ENCODE peak calls at places on chromosome 11, in five cellular contexts. J is Peyer's patch, F is body of pancreas, T is tibial nerve, R is HCT116. H is an unnamed sample.
A peak's percentile ranks its signal among the peaks of the same experiment; 100 is the strongest.

GRCh38 chr11:12826441-12826840 is 152.2 kb downstream of the TEAD1 start:
- DNase-seq in J (no peak), T (no peak), R (no peak), F (no peak), H (no peak)

GRCh38 chr11:10122337-10123197 is 171.5 kb downstream of the SBF2 start:
- DNase-seq in J (no peak), F (no peak), T (no peak), R (peak; percentile 77), H (peak; percentile 50)

GRCh38 chr11:73570415-73571114 is 27.3 kb downstream of the FAM168A start:
- DNase-seq in F (no peak), J (no peak), R (peak; percentile 8), T (no peak), H (no peak)

GRCh38 chr11:11035331-11035730 is 177.5 kb upstream of the ZBED5 start:
- DNase-seq in R (no peak), T (no peak), J (no peak), F (no peak), H (no peak)

GRCh38 chr11:14413307-14414072 is 54.5 kb upstream of the RRAS2 start:
- DNase-seq in F (no peak), J (no peak), R (no peak), T (no peak), H (no peak)

GRCh38 chr11:117570701-117571100 is 226.3 kb downstream of the DSCAML1 start:
- DNase-seq in F (peak; percentile 20), J (no peak), T (no peak), R (no peak), H (no peak)

GRCh38 chr11:72781063-72781312 is 12.9 kb downstream of the STARD10 start:
- DNase-seq in R (no peak), F (peak; percentile 82), J (no peak), T (no peak), H (no peak)

GRCh38 chr11:75200051-75200450 is 40.5 kb upstream of the TPBGL start:
- DNase-seq in R (no peak), J (no peak), T (no peak), F (no peak), H (no peak)

GRCh38 chr11:15988693-15989231 is 367.6 kb downstream of the SOX6 start:
- DNase-seq in R (peak; percentile 19), F (no peak), T (no peak), J (no peak), H (no peak)

GRCh38 chr11:45106006-45106405 is 40.4 kb upstream of the PRDM11 start:
- DNase-seq in J (no peak), F (no peak), T (no peak), R (no peak), H (no peak)

GRCh38 chr11:86214710-86215109 is 29.8 kb upstream of the EED start:
- DNase-seq in F (no peak), T (no peak), J (no peak), R (no peak), H (no peak)

GRCh38 chr11:43708776-43709175 is 28.2 kb downstream of the HSD17B12 start:
- DNase-seq in F (no peak), R (no peak), J (no peak), T (no peak), H (no peak)

GRCh38 chr11:134476435-134477021 is 64.5 kb upstream of the B3GAT1 start:
- DNase-seq in J (no peak), T (no peak), F (no peak), R (no peak), H (no peak)

GRCh38 chr11:69398529-69399492 is 82.7 kb upstream of the LINC01488 start:
- DNase-seq in J (no peak), T (no peak), F (peak; percentile 67), R (no peak), H (no peak)

GRCh38 chr11:122731500-122731913 is 76.0 kb downstream of the UBASH3B start:
- DNase-seq in R (no peak), F (no peak), J (no peak), T (no peak), H (no peak)

GRCh38 chr11:86582898-86583297 is 89.5 kb downstream of the ME3 start:
- DNase-seq in T (no peak), J (no peak), F (no peak), R (no peak), H (no peak)

GRCh38 chr11:95134491-95134890 is 44.8 kb downstream of the ENDOD1 start:
- DNase-seq in F (no peak), T (no peak), R (no peak), J (no peak), H (no peak)

GRCh38 chr11:10293423-10294288 is at the start of gene SBF2:
- DNase-seq in J (peak; percentile 72), F (peak; percentile 84), R (no peak), T (peak; percentile 68), H (peak; percentile 93)

GRCh38 chr11:65540290-65541092 is 15.6 kb downstream of the SCYL1 start:
- DNase-seq in J (peak; percentile 91), F (peak; percentile 95), R (peak; percentile 64), T (peak; percentile 87), H (peak; percentile 98)
- TF ChIP-seq POLR2A in J (no peak), F (peak; percentile 42), R (no peak), T (no peak), H (no peak)

DNA sequence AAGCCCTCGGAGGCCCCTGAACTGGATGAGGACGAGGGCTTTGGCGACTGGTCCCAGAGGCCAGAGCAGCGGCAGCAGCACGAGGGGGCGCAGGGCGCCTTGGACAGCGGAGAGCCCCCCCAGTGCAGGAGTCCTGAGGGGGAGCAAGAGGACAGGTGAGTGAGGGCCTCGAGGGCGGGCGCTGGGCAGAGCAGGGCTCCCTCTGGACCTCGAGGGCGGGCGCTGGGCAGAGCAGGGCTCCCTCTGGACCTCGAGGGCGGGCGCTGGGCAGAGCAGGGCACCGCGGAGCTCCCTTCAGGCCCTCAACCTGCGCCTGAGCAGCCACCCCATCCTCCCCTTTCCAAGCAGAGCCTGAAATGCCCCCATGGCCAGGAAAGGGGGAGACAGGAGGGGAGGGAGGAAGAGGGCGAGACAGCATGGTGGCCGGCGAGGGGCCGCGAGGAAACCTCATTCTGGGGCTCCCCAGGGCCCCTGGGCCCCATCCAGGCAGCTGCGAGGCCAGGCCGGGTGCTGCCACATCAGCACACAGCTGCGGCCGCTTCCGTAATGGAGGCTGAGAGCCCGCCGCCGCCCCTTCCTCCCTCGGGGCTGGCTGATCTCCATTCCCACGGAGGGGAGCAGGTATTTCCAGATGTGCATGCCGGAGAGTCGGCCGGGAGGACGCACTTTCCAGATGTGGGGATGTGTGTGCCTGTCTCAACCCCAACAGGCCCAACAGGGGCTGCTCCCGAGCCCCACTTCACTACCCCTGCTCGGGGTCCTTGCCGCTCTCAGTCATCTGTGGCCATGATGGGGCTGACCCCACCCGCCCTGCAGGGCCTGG is 10.0 kb downstream of the PRR33 start:
- DNase-seq in T (no peak), J (peak; percentile 64), R (no peak), F (peak; percentile 9), H (no peak)
- TF ChIP-seq POLR2A in T (no peak), J (no peak), R (no peak), F (no peak), H (no peak)

GRCh38 chr11:62889484-62890437 is 9.1 kb downstream of the SLC3A2 start:
- DNase-seq in F (no peak), T (no peak), R (no peak), J (no peak), H (no peak)
- TF ChIP-seq POLR2A in F (no peak), T (no peak), R (no peak), J (peak; percentile 33), H (no peak)

DNA sequence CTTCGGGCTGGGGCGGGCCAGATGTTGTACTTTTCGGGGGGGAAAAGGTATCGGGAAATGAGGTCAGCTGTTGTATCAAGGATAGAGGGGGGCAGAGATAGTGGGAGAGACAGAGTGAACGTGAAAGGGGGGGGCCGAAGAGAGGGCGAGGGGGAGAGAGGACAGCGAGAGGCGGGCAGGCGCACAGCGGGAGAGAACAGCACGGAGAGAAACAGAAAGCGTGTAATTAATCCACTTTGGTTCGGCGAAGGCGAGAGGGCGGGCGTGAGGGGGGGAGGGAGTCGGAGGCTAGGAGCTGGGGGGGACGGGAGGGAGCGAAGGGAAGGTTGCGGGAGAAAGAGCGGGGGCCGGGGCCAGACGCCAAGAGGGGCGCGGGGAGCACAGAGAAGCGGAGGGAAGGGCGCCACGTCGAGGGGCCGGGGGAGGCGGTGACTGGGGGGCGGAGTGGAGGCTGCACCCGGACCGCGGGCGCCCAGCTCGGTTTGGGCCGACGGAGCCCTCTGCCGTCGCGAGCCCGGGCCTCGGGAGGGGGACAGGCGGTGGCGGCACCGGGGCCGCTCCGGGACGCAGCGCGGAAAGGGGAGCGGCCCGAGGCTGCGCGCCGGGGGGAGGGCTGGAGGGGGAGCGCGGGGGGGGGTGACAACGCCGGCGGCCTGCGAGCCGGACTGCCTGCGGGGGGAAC is 612 bp downstream of the IGF2 start:
- DNase-seq in R (no peak), F (no peak), T (no peak), J (no peak), H (no peak)
- TF ChIP-seq POLR2A in R (no peak), F (no peak), T (no peak), J (no peak), H (no peak)

GRCh38 chr11:64275031-64275800 is 9.2 kb downstream of the BAD start:
- DNase-seq in T (no peak), R (no peak), J (no peak), F (no peak), H (no peak)

GRCh38 chr11:64278576-64279190 is 5.8 kb downstream of the BAD start:
- DNase-seq in F (no peak), J (no peak), R (no peak), T (no peak), H (no peak)

GRCh38 chr11:64275841-64276240 is 8.6 kb downstream of the BAD start:
- DNase-seq in F (no peak), T (no peak), J (no peak), R (no peak), H (no peak)

GRCh38 chr11:64271339-64272132 is 12.9 kb downstream of the BAD start:
- DNase-seq in T (peak; percentile 86), J (peak; percentile 90), R (no peak), F (peak; percentile 95), H (no peak)

GRCh38 chr11:64276653-64277431 is 7.6 kb downstream of the BAD start:
- DNase-seq in F (no peak), J (no peak), R (no peak), T (no peak), H (peak; percentile 91)
- TF ChIP-seq POLR2A in F (no peak), J (no peak), R (no peak), T (no peak), H (peak; percentile 28)

DNA sequence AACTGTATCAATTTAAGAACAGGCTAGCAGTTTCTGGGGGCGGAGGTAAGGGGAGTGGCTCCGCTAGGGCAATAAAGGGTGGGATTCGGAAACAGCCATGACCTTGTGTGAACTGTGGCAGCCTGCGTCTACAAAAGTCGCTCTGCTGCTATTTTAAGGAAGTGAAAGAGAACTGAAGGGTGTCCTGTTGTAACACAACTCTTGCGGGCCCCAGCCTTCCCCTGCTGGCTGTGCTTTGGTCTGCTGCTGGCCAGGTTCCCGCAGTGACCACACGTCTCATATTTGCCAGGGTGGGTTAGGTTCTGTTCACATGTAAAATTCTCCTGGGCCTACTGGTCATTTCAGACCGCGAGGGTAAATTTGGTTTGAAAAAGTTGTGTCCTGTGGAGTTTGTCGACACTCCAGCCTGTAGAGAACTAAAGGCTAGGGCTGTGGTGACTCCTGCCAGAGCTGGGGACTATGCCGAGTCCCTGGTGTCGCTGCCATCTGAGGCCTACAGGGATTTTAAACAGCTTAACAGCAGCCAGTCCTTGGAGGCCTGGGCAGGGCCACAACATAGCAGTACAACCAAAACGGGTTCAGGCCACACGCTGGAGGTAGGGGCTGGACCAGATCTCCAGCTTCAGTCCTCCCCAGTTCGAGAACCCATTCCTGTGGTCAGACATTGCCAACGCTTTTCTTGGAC is 1.1 kb upstream of the PPFIBP2 start:
- DNase-seq in J (peak; percentile 83), F (peak; percentile 74), R (no peak), T (peak; percentile 61), H (no peak)
- TF ChIP-seq POLR2A in J (no peak), F (peak; percentile 26), R (no peak), T (no peak), H (no peak)

H was measured in H54.